ENCODE peak calls at places on chromosome 9, in ten cellular contexts. One of them, this sample, is unnamed.

GRCh38 chr9:135301271-135302263 is 178.0 kb upstream of the PPP1R26 start:
- DNase-seq in stimulated activated CD4-positive, alpha-beta T cell treated with anti-CD3 and anti-CD28 coated beads, Interleukin-2, amount 100 ng/mL, for 48 hours: no peak
- DNase-seq in head of caudate nucleus: no peak
- DNase-seq in stimulated activated CD8-positive, alpha-beta memory T cell treated with anti-CD3 and anti-CD28 coated beads, Interleukin-12 subunit alpha, Interleukin-12 subunit beta, amount 100 ng/mL, for 4 hours: no peak
- DNase-seq in HepG2: no peak
- DNase-seq in lower lobe of right lung: no peak
- DNase-seq in neuronal stem cell: no peak
- DNase-seq in effector memory CD4-positive, alpha-beta T cell: no peak
- DNase-seq in left colon: no peak
- DNase-seq in OCI-LY7: no peak
- DNase-seq in this sample: no peak

GRCh38 chr9:97633859-97634485 is 351 bp downstream of the NCBP1 start:
- DNase-seq in stimulated activated CD4-positive, alpha-beta T cell treated with anti-CD3 and anti-CD28 coated beads, Interleukin-2, amount 100 ng/mL, for 48 hours: no peak
- DNase-seq in head of caudate nucleus: no peak
- DNase-seq in stimulated activated CD8-positive, alpha-beta memory T cell treated with anti-CD3 and anti-CD28 coated beads, Interleukin-12 subunit alpha, Interleukin-12 subunit beta, amount 100 ng/mL, for 4 hours: no peak
- DNase-seq in HepG2: peak
- DNase-seq in lower lobe of right lung: no peak
- DNase-seq in neuronal stem cell: no peak
- DNase-seq in effector memory CD4-positive, alpha-beta T cell: no peak
- DNase-seq in left colon: no peak
- DNase-seq in OCI-LY7: peak
- DNase-seq in this sample: no peak

GRCh38 chr9:70902705-70903131 is 218.7 kb downstream of the TRPM3 start:
- DNase-seq in stimulated activated CD4-positive, alpha-beta T cell treated with anti-CD3 and anti-CD28 coated beads, Interleukin-2, amount 100 ng/mL, for 48 hours: no peak
- DNase-seq in head of caudate nucleus: no peak
- DNase-seq in stimulated activated CD8-positive, alpha-beta memory T cell treated with anti-CD3 and anti-CD28 coated beads, Interleukin-12 subunit alpha, Interleukin-12 subunit beta, amount 100 ng/mL, for 4 hours: no peak
- DNase-seq in HepG2: no peak
- DNase-seq in lower lobe of right lung: no peak
- DNase-seq in neuronal stem cell: no peak
- DNase-seq in effector memory CD4-positive, alpha-beta T cell: no peak
- DNase-seq in left colon: no peak
- DNase-seq in OCI-LY7: no peak
- DNase-seq in this sample: peak

GRCh38 chr9:109498195-109499060 is at the start of gene PTPN3:
- DNase-seq in stimulated activated CD4-positive, alpha-beta T cell treated with anti-CD3 and anti-CD28 coated beads, Interleukin-2, amount 100 ng/mL, for 48 hours: no peak
- DNase-seq in head of caudate nucleus: no peak
- DNase-seq in stimulated activated CD8-positive, alpha-beta memory T cell treated with anti-CD3 and anti-CD28 coated beads, Interleukin-12 subunit alpha, Interleukin-12 subunit beta, amount 100 ng/mL, for 4 hours: no peak
- DNase-seq in HepG2: no peak
- DNase-seq in lower lobe of right lung: no peak
- DNase-seq in neuronal stem cell: no peak
- DNase-seq in effector memory CD4-positive, alpha-beta T cell: no peak
- DNase-seq in left colon: no peak
- DNase-seq in OCI-LY7: no peak
- DNase-seq in this sample: no peak

GRCh38 chr9:110650261-110650660 is 18.3 kb upstream of the MUSK start:
- DNase-seq in stimulated activated CD4-positive, alpha-beta T cell treated with anti-CD3 and anti-CD28 coated beads, Interleukin-2, amount 100 ng/mL, for 48 hours: no peak
- DNase-seq in head of caudate nucleus: no peak
- DNase-seq in stimulated activated CD8-positive, alpha-beta memory T cell treated with anti-CD3 and anti-CD28 coated beads, Interleukin-12 subunit alpha, Interleukin-12 subunit beta, amount 100 ng/mL, for 4 hours: no peak
- DNase-seq in HepG2: no peak
- DNase-seq in lower lobe of right lung: no peak
- DNase-seq in neuronal stem cell: no peak
- DNase-seq in effector memory CD4-positive, alpha-beta T cell: no peak
- DNase-seq in left colon: no peak
- DNase-seq in OCI-LY7: no peak
- DNase-seq in this sample: peak

GRCh38 chr9:8599937-8600336 is 800.4 kb upstream of the DMAC1 start:
- DNase-seq in stimulated activated CD4-positive, alpha-beta T cell treated with anti-CD3 and anti-CD28 coated beads, Interleukin-2, amount 100 ng/mL, for 48 hours: no peak
- DNase-seq in head of caudate nucleus: no peak
- DNase-seq in stimulated activated CD8-positive, alpha-beta memory T cell treated with anti-CD3 and anti-CD28 coated beads, Interleukin-12 subunit alpha, Interleukin-12 subunit beta, amount 100 ng/mL, for 4 hours: no peak
- DNase-seq in HepG2: no peak
- DNase-seq in lower lobe of right lung: no peak
- DNase-seq in neuronal stem cell: no peak
- DNase-seq in effector memory CD4-positive, alpha-beta T cell: no peak
- DNase-seq in left colon: no peak
- DNase-seq in OCI-LY7: no peak
- DNase-seq in this sample: no peak

GRCh38 chr9:129908846-129909245 is 73.6 kb downstream of the USP20 start:
- DNase-seq in stimulated activated CD4-positive, alpha-beta T cell treated with anti-CD3 and anti-CD28 coated beads, Interleukin-2, amount 100 ng/mL, for 48 hours: no peak
- DNase-seq in head of caudate nucleus: no peak
- DNase-seq in stimulated activated CD8-positive, alpha-beta memory T cell treated with anti-CD3 and anti-CD28 coated beads, Interleukin-12 subunit alpha, Interleukin-12 subunit beta, amount 100 ng/mL, for 4 hours: no peak
- DNase-seq in HepG2: no peak
- DNase-seq in lower lobe of right lung: no peak
- DNase-seq in neuronal stem cell: no peak
- DNase-seq in effector memory CD4-positive, alpha-beta T cell: no peak
- DNase-seq in left colon: no peak
- DNase-seq in OCI-LY7: no peak
- DNase-seq in this sample: no peak

GRCh38 chr9:130996672-130997394 is 12.1 kb upstream of the LAMC3 start:
- DNase-seq in stimulated activated CD4-positive, alpha-beta T cell treated with anti-CD3 and anti-CD28 coated beads, Interleukin-2, amount 100 ng/mL, for 48 hours: no peak
- DNase-seq in head of caudate nucleus: no peak
- DNase-seq in stimulated activated CD8-positive, alpha-beta memory T cell treated with anti-CD3 and anti-CD28 coated beads, Interleukin-12 subunit alpha, Interleukin-12 subunit beta, amount 100 ng/mL, for 4 hours: no peak
- DNase-seq in HepG2: no peak
- DNase-seq in lower lobe of right lung: no peak
- DNase-seq in neuronal stem cell: no peak
- DNase-seq in effector memory CD4-positive, alpha-beta T cell: no peak
- DNase-seq in left colon: no peak
- DNase-seq in OCI-LY7: no peak
- DNase-seq in this sample: no peak

GRCh38 chr9:130027533-130028370 is 15.2 kb downstream of the FNBP1 start:
- DNase-seq in stimulated activated CD4-positive, alpha-beta T cell treated with anti-CD3 and anti-CD28 coated beads, Interleukin-2, amount 100 ng/mL, for 48 hours: no peak
- DNase-seq in head of caudate nucleus: no peak
- DNase-seq in stimulated activated CD8-positive, alpha-beta memory T cell treated with anti-CD3 and anti-CD28 coated beads, Interleukin-12 subunit alpha, Interleukin-12 subunit beta, amount 100 ng/mL, for 4 hours: no peak
- DNase-seq in HepG2: no peak
- DNase-seq in lower lobe of right lung: no peak
- DNase-seq in neuronal stem cell: no peak
- DNase-seq in effector memory CD4-positive, alpha-beta T cell: no peak
- DNase-seq in left colon: no peak
- DNase-seq in OCI-LY7: no peak
- DNase-seq in this sample: peak

GRCh38 chr9:70407081-70407503 is 7.4 kb downstream of the KLF9 start:
- DNase-seq in stimulated activated CD4-positive, alpha-beta T cell treated with anti-CD3 and anti-CD28 coated beads, Interleukin-2, amount 100 ng/mL, for 48 hours: no peak
- DNase-seq in head of caudate nucleus: no peak
- DNase-seq in stimulated activated CD8-positive, alpha-beta memory T cell treated with anti-CD3 and anti-CD28 coated beads, Interleukin-12 subunit alpha, Interleukin-12 subunit beta, amount 100 ng/mL, for 4 hours: no peak
- DNase-seq in HepG2: no peak
- DNase-seq in lower lobe of right lung: no peak
- DNase-seq in neuronal stem cell: no peak
- DNase-seq in effector memory CD4-positive, alpha-beta T cell: no peak
- DNase-seq in left colon: no peak
- DNase-seq in OCI-LY7: no peak
- DNase-seq in this sample: peak

GRCh38 chr9:93864840-93865239 is 90.3 kb downstream of the BARX1 start:
- DNase-seq in stimulated activated CD4-positive, alpha-beta T cell treated with anti-CD3 and anti-CD28 coated beads, Interleukin-2, amount 100 ng/mL, for 48 hours: no peak
- DNase-seq in head of caudate nucleus: no peak
- DNase-seq in stimulated activated CD8-positive, alpha-beta memory T cell treated with anti-CD3 and anti-CD28 coated beads, Interleukin-12 subunit alpha, Interleukin-12 subunit beta, amount 100 ng/mL, for 4 hours: no peak
- DNase-seq in HepG2: no peak
- DNase-seq in lower lobe of right lung: no peak
- DNase-seq in neuronal stem cell: no peak
- DNase-seq in effector memory CD4-positive, alpha-beta T cell: no peak
- DNase-seq in left colon: no peak
- DNase-seq in OCI-LY7: no peak
- DNase-seq in this sample: no peak

GRCh38 chr9:118222375-118222774 is 518.2 kb downstream of the TLR4 start:
- DNase-seq in stimulated activated CD4-positive, alpha-beta T cell treated with anti-CD3 and anti-CD28 coated beads, Interleukin-2, amount 100 ng/mL, for 48 hours: no peak
- DNase-seq in head of caudate nucleus: peak
- DNase-seq in stimulated activated CD8-positive, alpha-beta memory T cell treated with anti-CD3 and anti-CD28 coated beads, Interleukin-12 subunit alpha, Interleukin-12 subunit beta, amount 100 ng/mL, for 4 hours: no peak
- DNase-seq in HepG2: no peak
- DNase-seq in lower lobe of right lung: no peak
- DNase-seq in neuronal stem cell: peak
- DNase-seq in effector memory CD4-positive, alpha-beta T cell: no peak
- DNase-seq in left colon: no peak
- DNase-seq in OCI-LY7: no peak
- DNase-seq in this sample: no peak

GRCh38 chr9:5608298-5609254 is 20.3 kb upstream of the RIC1 start:
- DNase-seq in stimulated activated CD4-positive, alpha-beta T cell treated with anti-CD3 and anti-CD28 coated beads, Interleukin-2, amount 100 ng/mL, for 48 hours: no peak
- DNase-seq in head of caudate nucleus: no peak
- DNase-seq in stimulated activated CD8-positive, alpha-beta memory T cell treated with anti-CD3 and anti-CD28 coated beads, Interleukin-12 subunit alpha, Interleukin-12 subunit beta, amount 100 ng/mL, for 4 hours: no peak
- DNase-seq in HepG2: peak
- DNase-seq in lower lobe of right lung: no peak
- DNase-seq in neuronal stem cell: no peak
- DNase-seq in effector memory CD4-positive, alpha-beta T cell: no peak
- DNase-seq in left colon: no peak
- DNase-seq in OCI-LY7: peak
- DNase-seq in this sample: peak

GRCh38 chr9:129283705-129284606 is 105.9 kb upstream of the IER5L start:
- DNase-seq in stimulated activated CD4-positive, alpha-beta T cell treated with anti-CD3 and anti-CD28 coated beads, Interleukin-2, amount 100 ng/mL, for 48 hours: no peak
- DNase-seq in head of caudate nucleus: no peak
- DNase-seq in stimulated activated CD8-positive, alpha-beta memory T cell treated with anti-CD3 and anti-CD28 coated beads, Interleukin-12 subunit alpha, Interleukin-12 subunit beta, amount 100 ng/mL, for 4 hours: no peak
- DNase-seq in HepG2: no peak
- DNase-seq in lower lobe of right lung: peak
- DNase-seq in neuronal stem cell: no peak
- DNase-seq in effector memory CD4-positive, alpha-beta T cell: no peak
- DNase-seq in left colon: no peak
- DNase-seq in OCI-LY7: no peak
- DNase-seq in this sample: no peak

GRCh38 chr9:21481470-21482057 is 549 bp downstream of the IFNE start:
- DNase-seq in stimulated activated CD4-positive, alpha-beta T cell treated with anti-CD3 and anti-CD28 coated beads, Interleukin-2, amount 100 ng/mL, for 48 hours: no peak
- DNase-seq in head of caudate nucleus: no peak
- DNase-seq in stimulated activated CD8-positive, alpha-beta memory T cell treated with anti-CD3 and anti-CD28 coated beads, Interleukin-12 subunit alpha, Interleukin-12 subunit beta, amount 100 ng/mL, for 4 hours: no peak
- DNase-seq in HepG2: no peak
- DNase-seq in lower lobe of right lung: no peak
- DNase-seq in neuronal stem cell: no peak
- DNase-seq in effector memory CD4-positive, alpha-beta T cell: no peak
- DNase-seq in left colon: no peak
- DNase-seq in OCI-LY7: peak
- DNase-seq in this sample: peak